ENCODE peak calls at places on chromosomes 7 and 10, in five cellular contexts. N is sigmoid colon, C is ovary, X is tibial nerve, G is SK-N-SH. M is an unnamed sample.
A peak's percentile ranks its signal among the peaks of the same experiment; 100 is the strongest.

GRCh38 chr10:77160679-77161078 is 476.9 kb downstream of the KCNMA1 start:
- DNase-seq in N (no peak), C (no peak), X (no peak), G (no peak), M (no peak)

GRCh38 chr10:84195044-84195830 is 900 bp downstream of the CDHR1 start:
- DNase-seq in N (peak; percentile 38), C (no peak), X (no peak), G (peak; percentile 47), M (no peak)

GRCh38 chr7:52502281-52502680 is 533.2 kb upstream of the POM121L12 start:
- DNase-seq in N (no peak), C (no peak), X (no peak), G (no peak), M (no peak)

GRCh38 chr10:89114846-89115625 is 92.1 kb downstream of the CH25H start:
- DNase-seq in N (no peak), C (no peak), X (no peak), G (no peak), M (no peak)

GRCh38 chr7:35437619-35438275 is 183.8 kb upstream of the TBX20 start:
- DNase-seq in N (no peak), C (no peak), X (no peak), G (no peak), M (no peak)

GRCh38 chr10:13775786-13776780 is 189.3 kb downstream of the PRPF18 start:
- DNase-seq in N (no peak), C (no peak), X (no peak), G (no peak), M (no peak)

GRCh38 chr7:102287465-102288146 is 938 bp downstream of the SH2B2 start:
- DNase-seq in N (peak; percentile 77), C (peak; percentile 32), X (no peak), G (peak; percentile 85), M (peak; percentile 68)

GRCh38 chr7:20744913-20745587 is 41.6 kb downstream of the SP8 start:
- DNase-seq in N (no peak), C (no peak), X (no peak), G (no peak), M (no peak)

GRCh38 chr10:3068201-3068967 is 1.0 kb downstream of the PFKP start:
- DNase-seq in N (peak; percentile 85), C (peak; percentile 56), X (peak; percentile 38), G (peak; percentile 79), M (no peak)

GRCh38 chr10:79463578-79464496 is 18.4 kb upstream of the ZCCHC24 start:
- DNase-seq in N (no peak), C (no peak), X (no peak), G (no peak), M (no peak)

GRCh38 chr7:129009437-129009836 is 45.5 kb downstream of the TNPO3 start:
- DNase-seq in N (no peak), C (no peak), X (no peak), G (no peak), M (no peak)

GRCh38 chr10:19168584-19168983 is 120.0 kb downstream of the MALRD1 start:
- DNase-seq in N (no peak), C (no peak), X (no peak), G (peak; percentile 14), M (no peak)

GRCh38 chr7:51019891-51020855 is 237.5 kb upstream of the GRB10 start:
- DNase-seq in N (no peak), C (no peak), X (no peak), G (no peak), M (no peak)

GRCh38 chr10:100725041-100725440 is 20.3 kb upstream of the PAX2 start:
- DNase-seq in N (peak; percentile 24), C (no peak), X (no peak), G (no peak), M (no peak)

GRCh38 chr7:116025098-116025809 is 5.3 kb downstream of the TFEC start:
- DNase-seq in N (no peak), C (no peak), X (no peak), G (no peak), M (no peak)

GRCh38 chr10:86967481-86967941 is 771 bp upstream of the ADIRF start:
- DNase-seq in N (peak; percentile 61), C (no peak), X (no peak), G (no peak), M (peak; percentile 69)

GRCh38 chr7:11026452-11027359 is 53.0 kb downstream of the PHF14 start:
- DNase-seq in N (no peak), C (no peak), X (no peak), G (peak; percentile 69), M (no peak)

GRCh38 chr10:10798021-10798420 is 219.7 kb upstream of the CELF2 start:
- DNase-seq in N (no peak), C (peak; percentile 31), X (no peak), G (no peak), M (no peak)

GRCh38 chr7:123752534-123752933 is 3.7 kb upstream of the WASL start:
- DNase-seq in N (no peak), C (no peak), X (no peak), G (no peak), M (no peak)

GRCh38 chr10:30200019-30200415 is 140.6 kb upstream of the JCAD start:
- DNase-seq in N (no peak), C (no peak), X (no peak), G (no peak), M (no peak)

GRCh38 chr7:144908943-144909556 is 73.2 kb upstream of the TPK1 start:
- DNase-seq in N (no peak), C (no peak), X (no peak), G (no peak), M (no peak)

GRCh38 chr10:3491571-3491970 is 293.4 kb downstream of the KLF6 start:
- DNase-seq in N (no peak), C (no peak), X (no peak), G (no peak), M (no peak)

GRCh38 chr10:43735907-43736306 is 87.2 kb upstream of the ZNF32 start:
- DNase-seq in N (no peak), C (no peak), X (no peak), G (no peak), M (no peak)

GRCh38 chr10:77348082-77348481 is 289.5 kb downstream of the KCNMA1 start:
- DNase-seq in N (no peak), C (no peak), X (no peak), G (no peak), M (no peak)

GRCh38 chr7:1595636-1596035 is 25.8 kb upstream of the PSMG3 start:
- DNase-seq in N (no peak), C (no peak), X (no peak), G (peak; percentile 52), M (no peak)

GRCh38 chr10:103915794-103916193 is 2.2 kb downstream of the STN1 start:
- DNase-seq in N (no peak), C (no peak), X (no peak), G (no peak), M (no peak)

GRCh38 chr7:99096124-99096887 is 47.6 kb downstream of the SMURF1 start:
- DNase-seq in N (no peak), C (peak; percentile 41), X (no peak), G (no peak), M (no peak)

GRCh38 chr7:75762350-75762917 is 9.6 kb downstream of the CCL26 start:
- DNase-seq in N (no peak), C (no peak), X (no peak), G (peak; percentile 84), M (no peak)

GRCh38 chr7:107998660-107999480 is 4.1 kb downstream of the LAMB1 start:
- DNase-seq in N (no peak), C (no peak), X (no peak), G (no peak), M (no peak)

GRCh38 chr10:31757831-31758230 is 170.8 kb downstream of the ARHGAP12 start:
- DNase-seq in N (peak; percentile 71), C (no peak), X (no peak), G (no peak), M (no peak)

GRCh38 chr7:149414745-149415390 is 46.0 kb downstream of the ZNF777 start:
- DNase-seq in N (peak; percentile 87), C (peak; percentile 34), X (peak; percentile 36), G (no peak), M (no peak)

GRCh38 chr7:116341222-116341907 is 131.0 kb downstream of the TES start:
- DNase-seq in N (no peak), C (no peak), X (no peak), G (no peak), M (no peak)

GRCh38 chr7:70530191-70530590 is 601.8 kb upstream of the GALNT17 start:
- DNase-seq in N (no peak), C (no peak), X (no peak), G (peak; percentile 53), M (no peak)

DNA sequence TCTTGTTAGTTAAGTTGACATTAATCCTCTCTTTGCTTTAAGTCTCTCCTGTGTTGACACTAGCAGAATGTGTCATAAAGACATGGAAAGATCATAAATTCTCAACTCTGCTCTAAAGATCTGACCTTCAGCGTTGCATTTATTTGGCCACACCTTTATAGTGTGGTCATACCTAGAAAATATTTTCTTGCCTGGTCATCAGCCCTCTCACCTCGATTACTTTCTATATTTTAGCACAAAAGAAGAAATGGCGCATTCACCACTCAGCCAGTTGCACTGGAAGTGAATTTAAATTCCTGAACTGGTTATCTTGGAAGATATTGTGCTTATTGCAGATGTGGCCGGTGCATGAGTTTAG is 96.7 kb upstream of the PDCD4 start:
- DNase-seq in N (no peak), C (no peak), X (no peak), G (no peak), M (no peak)
- H3K4me3 ChIP-seq in N (no peak overlapping the region), C (no peak overlapping the region), X (no peak overlapping the region), G (no peak overlapping the region), M (no peak overlapping the region)

GRCh38 chr10:92405006-92405924 is 114.3 kb downstream of the MARCHF5 start:
- DNase-seq in N (no peak), C (no peak), X (no peak), G (no peak), M (no peak)

GRCh38 chr10:92410501-92410900 is 119.5 kb downstream of the MARCHF5 start:
- DNase-seq in N (no peak), C (no peak), X (no peak), G (no peak), M (no peak)

GRCh38 chr10:92404592-92404991 is 113.6 kb downstream of the MARCHF5 start:
- DNase-seq in N (no peak), C (no peak), X (no peak), G (no peak), M (no peak)

GRCh38 chr10:92408017-92408361 is 117.0 kb downstream of the MARCHF5 start:
- DNase-seq in N (no peak), C (no peak), X (no peak), G (no peak), M (no peak)

GRCh38 chr10:92407305-92408016 is 116.5 kb downstream of the MARCHF5 start:
- DNase-seq in N (no peak), C (no peak), X (no peak), G (no peak), M (no peak)
- TF ChIP-seq EP300 in N (no peak), C (no peak), X (no peak), G (no peak), M (no peak)

DNA sequence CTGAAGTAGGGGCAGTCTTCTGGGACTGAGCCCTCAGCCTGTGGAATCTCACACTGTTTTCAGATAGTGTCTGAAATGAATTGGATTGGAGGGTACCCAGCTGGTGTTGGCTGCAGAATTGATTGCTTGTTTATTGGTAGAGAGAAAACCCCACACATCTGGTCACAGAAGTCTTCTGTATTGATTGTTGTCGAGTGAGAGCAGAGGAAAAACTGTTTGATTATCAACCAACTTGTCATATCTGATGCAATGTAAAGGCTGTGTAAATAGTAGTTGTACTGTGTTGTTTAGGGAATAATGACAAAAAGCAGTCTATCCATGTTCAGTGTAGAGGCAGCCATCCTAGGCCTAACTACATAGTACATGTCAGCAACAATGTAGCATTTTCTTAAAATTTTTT is 4.9 kb downstream of the CRCP start:
- DNase-seq in N (no peak), C (no peak), X (no peak), G (no peak), M (no peak)
- H3K27ac ChIP-seq in N (no peak overlapping the region), C (no peak overlapping the region), X (no peak overlapping the region), G (peak overlapping the region; percentile 56), M (peak overlapping the region; percentile 39)

GRCh38 chr10:120948889-120949382 is 97.8 kb downstream of the WDR11 start:
- DNase-seq in N (peak; percentile 82), C (peak; percentile 73), X (peak; percentile 56), G (peak; percentile 86), M (no peak)
- H3K4me3 ChIP-seq in N (peak overlapping the region; percentile 33), C (peak overlapping the region; percentile 35), X (peak overlapping the region; percentile 43), G (no peak overlapping the region), M (peak overlapping the region; percentile 34)